ENCODE peak calls at places on chromosome 20, in nine cellular contexts. S is upper lobe of left lung, Q is ovary, T is tibial nerve, I is GM12865, F is AG04450, E is pancreas, R is WTC11, V is epithelial cell of esophagus. W is an unnamed sample.

GRCh38 chr20:31475032-31475431 is at the start of the genes DEFB124 and REM1:
- DNase-seq in S (peak), Q (peak), T (no peak), I (no peak), F (no peak), E (no peak), R (peak), V (no peak), W (no peak)

GRCh38 chr20:14344746-14345145 is 7.3 kb upstream of the FLRT3 start:
- DNase-seq in S (no peak), Q (no peak), T (no peak), I (no peak), F (no peak), E (no peak), R (no peak), V (no peak), W (no peak)

GRCh38 chr20:54140927-54141566 is 32.7 kb downstream of the CYP24A1 start:
- DNase-seq in S (no peak), Q (no peak), T (no peak), I (no peak), F (no peak), E (no peak), R (no peak), V (peak), W (peak)

GRCh38 chr20:53332022-53332824 is 261.4 kb downstream of the ZNF217 start:
- DNase-seq in S (no peak), Q (no peak), T (no peak), I (no peak), F (no peak), E (no peak), R (no peak), V (no peak), W (no peak)

GRCh38 chr20:7967199-7967844 is 27.1 kb upstream of the HAO1 start:
- DNase-seq in S (no peak), Q (no peak), T (peak), I (no peak), F (no peak), E (no peak), R (no peak), V (peak), W (peak)

GRCh38 chr20:10309326-10309725 is 90.7 kb downstream of the SNAP25 start:
- DNase-seq in S (no peak), Q (no peak), T (no peak), I (no peak), F (peak), E (no peak), R (no peak), V (peak), W (peak)

GRCh38 chr20:8301655-8302054 is 169.6 kb downstream of the PLCB1 start:
- DNase-seq in S (no peak), Q (no peak), T (no peak), I (no peak), F (no peak), E (no peak), R (no peak), V (no peak), W (peak)

GRCh38 chr20:2984956-2985661 is 58.3 kb upstream of the GNRH2 start:
- DNase-seq in S (no peak), Q (no peak), T (no peak), I (no peak), F (peak), E (no peak), R (no peak), V (peak), W (peak)

GRCh38 chr20:12133553-12133952 is 215.9 kb downstream of the BTBD3 start:
- DNase-seq in S (no peak), Q (no peak), T (no peak), I (no peak), F (no peak), E (no peak), R (no peak), V (no peak), W (no peak)

GRCh38 chr20:52484438-52484837 is 292.9 kb upstream of the ZFP64 start:
- DNase-seq in S (no peak), Q (no peak), T (no peak), I (no peak), F (peak), E (no peak), R (no peak), V (peak), W (peak)

GRCh38 chr20:36745234-36745926 is 510 bp downstream of the NDRG3 start:
- DNase-seq in S (no peak), Q (no peak), T (no peak), I (no peak), F (no peak), E (peak), R (no peak), V (peak), W (peak)

GRCh38 chr20:19918965-19919329 is 98.2 kb upstream of the NAA20 start:
- DNase-seq in S (no peak), Q (no peak), T (no peak), I (no peak), F (no peak), E (no peak), R (no peak), V (no peak), W (no peak)

GRCh38 chr20:4435210-4435609 is 286.5 kb upstream of the PRND start:
- DNase-seq in S (no peak), Q (no peak), T (no peak), I (no peak), F (peak), E (no peak), R (no peak), V (no peak), W (peak)

GRCh38 chr20:4722993-4723392 is 1.3 kb downstream of the PRND start:
- DNase-seq in S (no peak), Q (no peak), T (no peak), I (no peak), F (no peak), E (no peak), R (no peak), V (no peak), W (no peak)

GRCh38 chr20:17856024-17856564 is 112.5 kb downstream of the SNX5 start:
- DNase-seq in S (no peak), Q (peak), T (no peak), I (peak), F (no peak), E (no peak), R (no peak), V (no peak), W (no peak)

GRCh38 chr20:56440346-56441007 is 27.9 kb upstream of the RTF2 start:
- DNase-seq in S (no peak), Q (no peak), T (no peak), I (peak), F (no peak), E (no peak), R (no peak), V (no peak), W (peak)

GRCh38 chr20:36121981-36122930 is 32.3 kb upstream of the EPB41L1 start:
- DNase-seq in S (peak), Q (no peak), T (no peak), I (no peak), F (no peak), E (peak), R (no peak), V (peak), W (no peak)

GRCh38 chr20:58542411-58543095 is 27.4 kb upstream of the APCDD1L start:
- DNase-seq in S (peak), Q (no peak), T (no peak), I (no peak), F (no peak), E (no peak), R (no peak), V (peak), W (no peak)

GRCh38 chr20:35200255-35200654 is 26.2 kb upstream of the MMP24 start:
- DNase-seq in S (no peak), Q (no peak), T (no peak), I (no peak), F (peak), E (no peak), R (no peak), V (peak), W (peak)

GRCh38 chr20:13142143-13142542 is 78.9 kb upstream of the ISM1 start:
- DNase-seq in S (no peak), Q (no peak), T (no peak), I (no peak), F (no peak), E (no peak), R (no peak), V (no peak), W (peak)

GRCh38 chr20:51525241-51526104 is 17.0 kb downstream of the NFATC2 start:
- DNase-seq in S (no peak), Q (no peak), T (no peak), I (peak), F (no peak), E (no peak), R (no peak), V (peak), W (no peak)

GRCh38 chr20:17495826-17496225 is 35.4 kb downstream of the BFSP1 start:
- DNase-seq in S (no peak), Q (no peak), T (no peak), I (no peak), F (no peak), E (no peak), R (no peak), V (peak), W (no peak)

GRCh38 chr20:36482044-36482473 is 59.3 kb upstream of the MYL9 start:
- DNase-seq in S (no peak), Q (no peak), T (no peak), I (no peak), F (no peak), E (no peak), R (no peak), V (no peak), W (no peak)

GRCh38 chr20:35568645-35569044 is 26.8 kb downstream of the ERGIC3 start:
- DNase-seq in S (no peak), Q (peak), T (no peak), I (peak), F (no peak), E (no peak), R (peak), V (peak), W (no peak)

GRCh38 chr20:8076505-8077498 is 55.3 kb upstream of the PLCB1 start:
- DNase-seq in S (no peak), Q (no peak), T (no peak), I (no peak), F (no peak), E (no peak), R (no peak), V (no peak), W (no peak)

GRCh38 chr20:61630816-61631215 is 378.8 kb downstream of the CDH4 start:
- DNase-seq in S (no peak), Q (no peak), T (no peak), I (no peak), F (no peak), E (no peak), R (no peak), V (no peak), W (no peak)

GRCh38 chr20:2080532-2081224 is 20.9 kb upstream of the STK35 start:
- DNase-seq in S (no peak), Q (no peak), T (no peak), I (no peak), F (no peak), E (no peak), R (no peak), V (no peak), W (no peak)

GRCh38 chr20:36366623-36367369 is 60.7 kb downstream of the DLGAP4 start:
- DNase-seq in S (peak), Q (no peak), T (no peak), I (no peak), F (no peak), E (no peak), R (no peak), V (no peak), W (no peak)

DNA sequence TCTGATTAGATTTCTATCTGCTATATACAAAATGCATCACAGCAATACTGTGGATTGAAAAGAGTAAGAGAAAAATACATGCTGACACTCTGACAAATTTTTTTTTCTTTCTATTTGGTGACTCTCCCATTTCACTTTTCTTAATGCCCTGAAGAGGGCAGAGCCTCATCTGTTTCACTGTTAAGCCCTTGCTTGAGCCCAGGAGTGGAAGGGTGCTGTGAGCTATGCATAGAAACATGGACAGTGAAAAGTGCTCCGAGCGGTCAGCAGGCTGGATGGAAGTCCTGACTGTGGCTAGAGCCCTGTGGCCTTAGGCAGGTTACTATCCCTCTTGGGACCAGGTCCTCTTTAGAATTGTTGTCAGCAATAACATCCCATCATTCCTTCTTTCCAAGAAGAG is 17.4 kb upstream of the CSE1L start:
- DNase-seq in S (no peak), Q (no peak), T (no peak), I (no peak), F (no peak), E (no peak), R (no peak), V (peak), W (no peak)
- TF ChIP-seq CTCF in S (no peak), Q (no peak), T (no peak), I (peak), F (peak), E (no peak), R (no peak), V (peak), W (peak)

DNA sequence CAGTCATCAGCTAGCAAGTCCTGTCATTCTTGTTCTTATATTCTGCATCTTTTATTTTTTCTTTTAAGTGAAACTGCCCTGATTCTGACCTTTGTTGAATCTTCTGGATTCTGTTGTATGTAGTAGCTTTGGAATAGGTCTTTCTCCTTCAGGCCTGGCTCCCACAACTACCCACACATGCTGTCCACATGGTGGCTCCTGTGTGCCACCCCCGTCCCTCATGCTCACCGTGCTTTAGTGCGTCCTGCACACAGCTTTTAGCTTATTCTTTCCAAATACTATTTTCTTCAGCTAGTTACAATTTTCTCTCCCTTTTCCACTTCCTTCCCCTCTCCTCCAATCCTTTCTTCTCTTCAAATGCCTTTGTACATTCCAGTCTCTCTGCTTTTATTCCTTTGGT is 61.8 kb downstream of the CTNNBL1 start:
- DNase-seq in S (no peak), Q (no peak), T (no peak), I (no peak), F (no peak), E (no peak), R (no peak), V (peak), W (no peak)
- TF ChIP-seq CTCF in S (no peak), Q (no peak), T (no peak), I (no peak), F (no peak), E (no peak), R (no peak), V (peak), W (peak)

DNA sequence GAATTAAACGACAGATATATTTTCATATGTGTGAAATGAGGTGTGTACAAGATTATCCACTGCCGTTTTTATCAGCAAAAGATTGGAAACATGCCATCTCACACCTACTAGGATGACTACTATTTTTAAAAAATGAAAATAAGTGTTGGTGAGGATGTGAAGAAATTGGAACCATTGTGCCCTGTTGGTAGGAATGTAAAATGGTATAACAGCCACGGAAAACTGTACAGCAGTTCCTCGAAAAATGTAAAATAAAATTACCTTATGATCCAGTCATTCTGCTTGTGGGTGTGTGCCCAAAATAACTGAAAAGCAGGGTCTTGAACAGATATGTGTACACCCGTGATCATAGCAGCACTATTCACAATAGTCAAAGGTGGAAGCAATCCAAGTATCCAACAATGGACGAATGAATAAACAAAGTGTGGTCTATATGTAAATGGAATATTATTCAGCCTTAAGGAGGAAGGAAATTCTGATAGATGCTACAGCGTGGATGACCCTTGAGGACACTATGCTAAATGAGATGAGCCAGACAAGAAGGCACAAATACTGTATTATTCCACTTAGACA is 27.0 kb upstream of the CCN5 start:
- DNase-seq in S (no peak), Q (no peak), T (no peak), I (no peak), F (no peak), E (no peak), R (no peak), V (no peak), W (no peak)
- TF ChIP-seq CTCF in S (no peak), Q (no peak), T (no peak), I (no peak), F (peak), E (no peak), R (no peak), V (no peak), W (peak)

GRCh38 chr20:23174821-23175220 is 88.7 kb upstream of the CD93 start:
- DNase-seq in S (no peak), Q (no peak), T (no peak), I (no peak), F (no peak), E (no peak), R (no peak), V (no peak), W (no peak)

GRCh38 chr20:23179766-23180403 is 93.8 kb upstream of the CD93 start:
- DNase-seq in S (no peak), Q (no peak), T (no peak), I (no peak), F (no peak), E (no peak), R (no peak), V (no peak), W (peak)

GRCh38 chr20:23180451-23180921 is 94.4 kb upstream of the CD93 start:
- DNase-seq in S (no peak), Q (peak), T (peak), I (no peak), F (no peak), E (no peak), R (no peak), V (no peak), W (no peak)

GRCh38 chr20:23178806-23179205 is 92.7 kb upstream of the CD93 start:
- DNase-seq in S (no peak), Q (no peak), T (no peak), I (no peak), F (no peak), E (no peak), R (no peak), V (no peak), W (peak)
- TF ChIP-seq CTCF in S (peak), Q (no peak), T (no peak), I (no peak), F (no peak), E (no peak), R (no peak), V (no peak), W (no peak)

GRCh38 chr20:47451602-47451904 is 50.1 kb upstream of the NCOA3 start:
- DNase-seq in S (no peak), Q (no peak), T (no peak), I (no peak), F (no peak), E (no peak), R (no peak), V (no peak), W (no peak)
- TF ChIP-seq CTCF in S (no peak), Q (no peak), T (no peak), I (no peak), F (no peak), E (no peak), R (no peak), V (no peak), W (no peak)

DNA sequence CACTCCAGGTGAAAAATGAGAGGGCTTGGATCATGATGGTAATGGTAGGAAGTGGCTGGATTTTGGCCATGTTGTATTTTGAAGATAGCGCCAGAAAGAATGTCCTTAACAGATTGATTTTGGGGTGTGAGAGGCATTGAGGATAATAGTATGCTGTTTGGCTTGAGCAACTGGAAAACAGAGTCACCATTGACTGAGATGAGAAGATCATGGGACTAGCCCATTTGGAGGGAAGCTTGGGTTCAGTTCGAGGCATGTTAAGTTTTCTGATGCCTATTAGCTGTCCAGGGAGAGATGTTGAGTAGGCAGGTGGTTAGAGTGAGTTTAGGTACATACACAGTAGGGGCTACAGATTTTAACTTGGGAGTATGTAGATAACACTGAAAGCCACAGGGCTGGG is 23.3 kb downstream of the PLCG1 start:
- DNase-seq in S (no peak), Q (no peak), T (no peak), I (no peak), F (no peak), E (no peak), R (no peak), V (no peak), W (no peak)
- TF ChIP-seq CTCF in S (no peak), Q (no peak), T (no peak), I (no peak), F (no peak), E (no peak), R (no peak), V (no peak), W (no peak)

DNA sequence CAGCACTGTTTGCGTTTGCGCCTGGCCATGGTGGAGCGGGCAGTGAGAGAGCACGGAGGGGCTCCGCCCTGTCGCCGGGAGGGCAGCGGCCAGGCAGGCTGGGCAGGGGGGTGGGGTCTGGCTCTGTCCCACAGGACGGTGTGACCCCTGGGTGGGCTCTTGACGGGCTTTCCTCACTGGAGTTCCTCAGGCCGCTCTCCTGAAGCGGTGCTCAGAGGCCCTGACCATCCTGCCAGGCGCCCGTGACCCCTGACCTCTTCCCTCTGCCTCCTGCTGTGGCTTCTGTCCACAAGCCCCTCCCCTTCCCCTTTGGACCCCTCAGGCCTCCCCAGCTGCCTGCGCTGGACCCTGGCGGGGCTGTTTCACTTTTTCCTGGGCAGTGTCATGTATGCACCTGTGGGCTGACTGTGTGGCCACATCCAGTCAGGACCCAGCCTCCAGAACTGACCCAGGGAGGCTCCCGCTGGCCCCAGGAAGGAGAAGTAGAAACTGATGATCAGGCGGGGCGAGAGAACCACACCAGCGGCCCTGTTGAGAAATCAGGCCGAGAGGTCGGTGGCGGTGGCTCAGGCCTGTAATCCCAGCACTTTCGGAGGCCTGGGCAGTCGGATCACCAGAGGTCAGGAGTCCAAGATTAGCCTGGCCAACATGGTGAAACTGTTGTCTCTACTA is 1.2 kb downstream of the OGFR start:
- DNase-seq in S (peak), Q (peak), T (peak), I (no peak), F (no peak), E (no peak), R (no peak), V (no peak), W (no peak)
- TF ChIP-seq CTCF in S (no peak), Q (no peak), T (no peak), I (no peak), F (no peak), E (no peak), R (no peak), V (no peak), W (no peak)